ENCODE peak calls at places on chromosome 1, in nine cellular contexts. X is CD8-positive, alpha-beta T cell; C is type B pancreatic cell; V is B cell; F is GM23338; I is CD14-positive monocyte; A is GM12864; P is psoas muscle; J is kidney epithelial cell. O is an unnamed sample.

GRCh38 chr1:182299728-182300581 is 91.6 kb downstream of the GLUL start:
- DNase-seq in X (no peak), C (no peak), V (no peak), F (peak), I (peak), A (no peak), P (peak), J (no peak), O (no peak)

GRCh38 chr1:192131914-192132313 is 26.3 kb upstream of the RGS18 start:
- DNase-seq in X (no peak), C (no peak), V (no peak), F (no peak), I (no peak), A (no peak), P (no peak), J (no peak), O (no peak)

GRCh38 chr1:229199892-229200291 is 71.0 kb upstream of the RAB4A start:
- DNase-seq in X (no peak), C (no peak), V (peak), F (no peak), I (no peak), A (peak), P (no peak), J (no peak), O (no peak)

GRCh38 chr1:151062738-151063371 is 2.7 kb downstream of the MLLT11 start:
- DNase-seq in X (no peak), C (no peak), V (no peak), F (no peak), I (no peak), A (no peak), P (no peak), J (peak), O (no peak)

GRCh38 chr1:200866521-200866920 is 6.3 kb upstream of the GPR25 start:
- DNase-seq in X (no peak), C (no peak), V (no peak), F (no peak), I (no peak), A (peak), P (no peak), J (no peak), O (no peak)

GRCh38 chr1:89518116-89518780 is 6.4 kb upstream of the LRRC8B start:
- DNase-seq in X (no peak), C (no peak), V (no peak), F (no peak), I (no peak), A (no peak), P (no peak), J (no peak), O (no peak)

GRCh38 chr1:42177551-42177981 is 13.0 kb upstream of the GUCA2A start:
- DNase-seq in X (no peak), C (no peak), V (no peak), F (no peak), I (no peak), A (no peak), P (no peak), J (peak), O (no peak)

GRCh38 chr1:169368406-169368769 is 393 bp downstream of the BLZF1 start:
- DNase-seq in X (no peak), C (no peak), V (peak), F (peak), I (no peak), A (no peak), P (no peak), J (no peak), O (no peak)

GRCh38 chr1:1833916-1834325 is 55.7 kb upstream of the NADK start:
- DNase-seq in X (no peak), C (no peak), V (peak), F (no peak), I (no peak), A (no peak), P (no peak), J (peak), O (no peak)

GRCh38 chr1:110864260-110864659 is 8.7 kb upstream of the CD53 start:
- DNase-seq in X (no peak), C (no peak), V (no peak), F (no peak), I (no peak), A (no peak), P (no peak), J (no peak), O (no peak)

GRCh38 chr1:156726549-156727226 is 1.6 kb upstream of the METTL25B start:
- DNase-seq in X (peak), C (no peak), V (peak), F (peak), I (no peak), A (no peak), P (no peak), J (no peak), O (no peak)
- TF ChIP-seq CTCF in X (peak), C (peak), V (no peak), F (peak), I (peak), A (peak), P (peak), J (peak), O (peak)

GRCh38 chr1:216114180-216114579 is 309.1 kb downstream of the USH2A start:
- DNase-seq in X (no peak), C (no peak), V (no peak), F (no peak), I (no peak), A (no peak), P (no peak), J (no peak), O (no peak)

GRCh38 chr1:216124382-216124781 is 298.9 kb downstream of the USH2A start:
- DNase-seq in X (no peak), C (no peak), V (no peak), F (no peak), I (no peak), A (no peak), P (no peak), J (no peak), O (no peak)

GRCh38 chr1:216119600-216119999 is 303.6 kb downstream of the USH2A start:
- DNase-seq in X (no peak), C (no peak), V (no peak), F (peak), I (no peak), A (peak), P (no peak), J (no peak), O (no peak)
- TF ChIP-seq CTCF in X (no peak), C (peak), V (no peak), F (peak), I (no peak), A (peak), P (no peak), J (peak), O (peak)

DNA sequence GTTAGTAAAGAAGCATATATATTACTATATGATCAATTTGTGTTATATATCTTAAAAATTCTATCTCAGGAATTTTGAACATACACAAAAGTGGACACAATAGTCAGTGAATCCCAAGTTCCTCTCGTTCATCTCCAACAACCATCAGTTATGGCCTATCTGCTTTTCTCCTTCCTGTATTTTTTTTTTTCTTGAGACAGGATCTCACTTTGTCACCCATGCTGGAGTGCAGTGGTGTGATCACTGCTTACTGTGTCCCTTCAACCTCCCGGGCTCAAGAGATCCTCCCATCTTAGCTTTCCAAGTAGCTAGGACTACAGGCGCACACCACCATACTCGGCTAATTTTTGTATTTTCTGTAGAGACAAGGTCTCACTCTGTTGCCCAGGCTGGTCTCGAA is 9.4 kb downstream of the SPEN start:
- DNase-seq in X (no peak), C (no peak), V (no peak), F (no peak), I (no peak), A (no peak), P (no peak), J (no peak), O (no peak)
- TF ChIP-seq CTCF in X (no peak), C (no peak), V (no peak), F (no peak), I (no peak), A (no peak), P (no peak), J (no peak), O (no peak)

DNA sequence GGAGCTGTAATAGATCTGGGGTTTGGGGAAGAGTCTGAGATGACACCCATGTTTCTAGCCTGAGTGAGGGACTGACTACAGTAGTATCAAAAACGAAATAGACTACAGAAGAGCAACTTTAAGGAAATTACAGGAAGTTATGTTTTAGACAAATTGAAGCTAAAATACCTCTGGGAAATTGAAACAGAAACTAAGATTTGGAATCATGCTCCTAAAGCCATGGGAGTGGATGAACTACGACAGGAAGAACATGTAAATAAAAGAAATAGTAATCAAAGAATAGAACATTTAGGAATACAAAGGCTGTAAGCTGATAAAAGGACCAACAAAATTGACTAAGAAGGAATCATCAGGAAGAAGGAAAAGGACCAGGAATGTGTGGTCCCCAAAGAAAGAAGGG is 68.9 kb downstream of the KIAA0319L start:
- DNase-seq in X (no peak), C (no peak), V (no peak), F (no peak), I (no peak), A (no peak), P (no peak), J (no peak), O (no peak)
- TF ChIP-seq CTCF in X (no peak), C (no peak), V (no peak), F (no peak), I (no peak), A (no peak), P (no peak), J (no peak), O (no peak)

O was measured in osteocyte.